ENCODE peak calls at places on chromosomes 1 and 21, in ten cellular contexts. F is cardiac fibroblast; N is suprapubic skin; X is GM03348; O is left lung; Q is NCI-H146; Y is stimulated activated CD4-positive, alpha-beta T cell treated with anti-CD3 and anti-CD28 coated beads, TNF-alpha, amount 100 ng/mL, for 1 hour; T is activated T-cell treated with anti-CD3 and anti-CD28 coated beads for 24 hours; E is COR-L47; C is CD4-positive, alpha-beta T cell. V is an unnamed sample.

GRCh38 chr1:116232989-116233514 is 121.9 kb downstream of the MAB21L3 start:
- DNase-seq in Q (no peak), N (no peak), C (peak), O (no peak), X (no peak), F (peak), Y (no peak), E (no peak), T (no peak), V (peak)

GRCh38 chr1:11569954-11570353 is 84.3 kb downstream of the FBXO2 start:
- DNase-seq in C (no peak), F (no peak), Q (no peak), E (no peak), N (no peak), O (no peak), X (no peak), Y (no peak), T (no peak), V (no peak)

GRCh38 chr1:226304291-226304955 is 4.5 kb downstream of the LIN9 start:
- DNase-seq in T (no peak), N (no peak), O (no peak), F (no peak), Y (no peak), E (no peak), C (no peak), X (no peak), Q (no peak), V (no peak)

GRCh38 chr1:40041466-40041838 is 923 bp downstream of the CAP1 start:
- DNase-seq in T (no peak), C (no peak), X (no peak), Y (no peak), O (no peak), N (no peak), E (no peak), F (no peak), Q (no peak), V (no peak)

GRCh38 chr21:41970751-41971653 is 17.2 kb upstream of the C2CD2 start:
- DNase-seq in C (no peak), Y (no peak), Q (no peak), F (no peak), O (no peak), N (peak), T (no peak), X (no peak), E (no peak), V (no peak)

GRCh38 chr1:230143534-230143933 is 76.5 kb downstream of the GALNT2 start:
- DNase-seq in E (peak), F (no peak), C (no peak), Q (peak), T (no peak), X (no peak), N (no peak), O (no peak), Y (no peak), V (no peak)

GRCh38 chr1:21234779-21235178 is 55.5 kb downstream of the ECE1 start:
- DNase-seq in X (peak), O (no peak), C (no peak), Q (no peak), Y (no peak), E (no peak), N (no peak), T (no peak), F (no peak), V (no peak)

GRCh38 chr1:78226784-78227183 is 181.0 kb downstream of the GIPC2 start:
- DNase-seq in F (peak), O (no peak), T (no peak), Q (no peak), N (no peak), E (no peak), X (no peak), C (no peak), Y (no peak), V (no peak)

GRCh38 chr1:25774921-25775774 is 24.8 kb upstream of the SELENON start:
- DNase-seq in Y (peak), O (no peak), E (peak), F (no peak), C (peak), X (no peak), T (peak), Q (peak), N (no peak), V (no peak)

GRCh38 chr1:39483276-39483675 is 8.2 kb upstream of the BMP8A start:
- DNase-seq in C (no peak), Y (no peak), E (no peak), T (no peak), X (no peak), Q (no peak), N (no peak), O (no peak), F (no peak), V (no peak)

GRCh38 chr1:221268295-221268694 is 389.1 kb downstream of the HLX start:
- DNase-seq in F (peak), X (peak), T (no peak), Q (no peak), Y (no peak), N (no peak), O (no peak), C (no peak), E (no peak), V (no peak)

GRCh38 chr1:39955547-39956539 is 898 bp downstream of the MFSD2A start:
- DNase-seq in T (peak), F (peak), N (no peak), X (peak), Y (peak), E (peak), Q (peak), O (no peak), C (peak), V (no peak)

GRCh38 chr1:36321119-36321951 is 2.1 kb downstream of the EVA1B start:
- DNase-seq in Q (no peak), T (no peak), Y (no peak), N (peak), C (peak), X (peak), F (peak), O (peak), E (no peak), V (peak)

GRCh38 chr1:27630859-27631491 is 4.0 kb downstream of the FGR start:
- DNase-seq in O (peak), T (no peak), E (no peak), F (no peak), X (no peak), Q (no peak), N (no peak), C (no peak), Y (no peak), V (no peak)

GRCh38 chr1:82542766-82543165 is 742.0 kb downstream of the ADGRL2 start:
- DNase-seq in N (no peak), Q (no peak), C (no peak), T (no peak), E (no peak), F (no peak), X (no peak), O (no peak), Y (no peak), V (no peak)

GRCh38 chr1:165494949-165495810 is 48.6 kb upstream of the LRRC52 start:
- DNase-seq in X (no peak), N (no peak), C (no peak), T (no peak), F (no peak), O (no peak), Y (no peak), Q (no peak), E (no peak), V (no peak)

GRCh38 chr1:117695796-117696505 is 90.1 kb downstream of the TENT5C start:
- DNase-seq in E (no peak), F (peak), X (peak), T (no peak), Y (no peak), Q (no peak), N (no peak), C (no peak), O (no peak), V (no peak)

GRCh38 chr1:231357831-231358354 is 19.8 kb downstream of the SPRTN start:
- DNase-seq in Y (no peak), F (peak), X (peak), T (no peak), E (peak), N (no peak), C (peak), O (no peak), Q (peak), V (peak)

GRCh38 chr1:200302192-200302892 is 107.5 kb downstream of the ZNF281 start:
- DNase-seq in Y (peak), C (peak), Q (peak), T (peak), N (no peak), X (peak), O (peak), F (peak), E (peak), V (no peak)

GRCh38 chr1:228205526-228206436 is 2.1 kb upstream of the OBSCN start:
- DNase-seq in X (no peak), E (no peak), Q (no peak), Y (no peak), T (no peak), N (peak), F (no peak), C (no peak), O (peak), V (no peak)

GRCh38 chr21:41630249-41630648 is 122.3 kb upstream of the TMPRSS2 start:
- DNase-seq in Y (no peak), X (peak), T (no peak), Q (no peak), N (no peak), C (no peak), F (peak), O (no peak), E (no peak), V (no peak)

GRCh38 chr1:167542109-167543032 is 11.2 kb downstream of the CREG1 start:
- DNase-seq in Q (no peak), T (no peak), N (no peak), F (no peak), O (no peak), E (peak), C (no peak), Y (no peak), X (no peak), V (no peak)

GRCh38 chr1:185720633-185721272 is 13.4 kb upstream of the HMCN1 start:
- DNase-seq in Q (no peak), X (peak), E (no peak), Y (no peak), C (no peak), F (peak), T (no peak), N (no peak), O (no peak), V (peak)

GRCh38 chr1:45172015-45172414 is 34.4 kb downstream of the ZSWIM5 start:
- DNase-seq in Q (no peak), Y (no peak), E (no peak), O (no peak), T (no peak), N (no peak), F (peak), C (no peak), X (no peak), V (no peak)

GRCh38 chr1:243917863-243918565 is 68.0 kb upstream of the AKT3 start:
- DNase-seq in O (no peak), T (no peak), X (peak), E (no peak), F (peak), Q (peak), C (no peak), Y (no peak), N (no peak), V (no peak)

GRCh38 chr1:156118175-156118868 is 3.8 kb downstream of the LMNA start:
- DNase-seq in C (no peak), F (no peak), Y (no peak), N (no peak), Q (no peak), X (peak), O (peak), T (no peak), E (no peak), V (no peak)

GRCh38 chr21:15152591-15152990 is 87.8 kb upstream of the NRIP1 start:
- DNase-seq in E (no peak), C (no peak), Y (no peak), Q (no peak), X (no peak), F (no peak), N (no peak), T (no peak), O (no peak), V (no peak)

GRCh38 chr1:156866679-156867015 is 6.0 kb downstream of the NTRK1 start:
- DNase-seq in N (no peak), Q (no peak), C (no peak), F (no peak), X (no peak), O (no peak), E (no peak), Y (no peak), T (no peak), V (no peak)

GRCh38 chr1:236870721-236871120 is 75.6 kb downstream of the MTR start:
- DNase-seq in Q (no peak), T (no peak), N (no peak), X (no peak), O (no peak), C (no peak), E (no peak), F (no peak), Y (no peak), V (no peak)

GRCh38 chr21:36663033-36663855 is 35.7 kb upstream of the SIM2 start:
- DNase-seq in N (no peak), F (no peak), T (no peak), C (no peak), X (peak), Y (no peak), E (no peak), Q (no peak), O (no peak), V (no peak)

GRCh38 chr1:87279201-87279860 is 49.3 kb upstream of the LMO4 start:
- DNase-seq in C (no peak), F (peak), Y (no peak), T (no peak), O (no peak), N (no peak), X (peak), Q (no peak), E (no peak), V (no peak)

GRCh38 chr1:234975122-234975940 is 153.3 kb downstream of the TOMM20 start:
- DNase-seq in E (peak), Y (no peak), N (peak), F (peak), O (no peak), Q (peak), C (no peak), T (no peak), X (peak), V (no peak)

GRCh38 chr1:57824535-57824934 is 400.7 kb upstream of the DAB1 start:
- DNase-seq in Q (peak), C (no peak), Y (no peak), E (peak), N (no peak), X (no peak), O (no peak), T (no peak), F (no peak), V (no peak)

GRCh38 chr1:1128454-1129139 is 12.7 kb upstream of the C1orf159 start:
- DNase-seq in Q (no peak), Y (no peak), C (no peak), O (no peak), X (no peak), N (no peak), F (no peak), E (no peak), T (no peak), V (no peak)

GRCh38 chr1:206581571-206581981 is 30.7 kb downstream of the EIF2D start:
- DNase-seq in O (peak), E (no peak), C (peak), X (no peak), Y (peak), Q (no peak), N (no peak), T (peak), F (peak), V (no peak)

GRCh38 chr1:54763814-54764131 is 550 bp downstream of the PARS2 start:
- DNase-seq in E (no peak), N (no peak), T (peak), O (no peak), F (no peak), C (no peak), X (peak), Y (no peak), Q (no peak), V (no peak)

V was measured in SK-N-MC.